ENCODE peak calls at places on chromosome 9, in five cellular contexts. E is tibial artery, Z is RWPE2, W is fibroblast of villous mesenchyme, X is fibroblast of lung. H is an unnamed sample.

GRCh38 chr9:38066167-38066906 is 2.7 kb downstream of the SHB start:
- DNase-seq in E (no peak), Z (no peak), W (no peak), X (no peak), H (no peak)

GRCh38 chr9:110293246-110293645 is 36.9 kb upstream of the TXN start:
- DNase-seq in E (no peak), Z (no peak), W (no peak), X (no peak), H (no peak)

GRCh38 chr9:107183176-107183575 is 99.9 kb upstream of the RAD23B start:
- DNase-seq in E (no peak), Z (no peak), W (no peak), X (no peak), H (no peak)

GRCh38 chr9:91536211-91536691 is 112.6 kb upstream of the NFIL3 start:
- DNase-seq in E (no peak), Z (no peak), W (peak; percentile 71), X (peak; percentile 87), H (no peak)

GRCh38 chr9:68741234-68741633 is 36.2 kb downstream of the PIP5K1B start:
- DNase-seq in E (no peak), Z (no peak), W (no peak), X (no peak), H (no peak)

GRCh38 chr9:137057545-137057944 is 3.7 kb upstream of the ENTPD2 start:
- DNase-seq in E (no peak), Z (no peak), W (no peak), X (no peak), H (no peak)

GRCh38 chr9:70479880-70480291 is 65.4 kb upstream of the KLF9 start:
- DNase-seq in E (peak; percentile 73), Z (no peak), W (peak; percentile 82), X (peak; percentile 84), H (peak; percentile 89)

GRCh38 chr9:76650692-76651091 is 113.5 kb upstream of the PCA3 start:
- DNase-seq in E (no peak), Z (no peak), W (peak; percentile 23), X (no peak), H (no peak)

GRCh38 chr9:91159664-91160121 is 202.0 kb downstream of the AUH start:
- DNase-seq in E (peak; percentile 76), Z (no peak), W (no peak), X (no peak), H (no peak)

GRCh38 chr9:90966475-90967150 is 165.0 kb downstream of the SYK start:
- DNase-seq in E (no peak), Z (no peak), W (peak; percentile 20), X (peak; percentile 82), H (no peak)

GRCh38 chr9:77158772-77159513 is 18.4 kb upstream of the VPS13A start:
- DNase-seq in E (no peak), Z (no peak), W (no peak), X (peak; percentile 73), H (peak; percentile 78)

GRCh38 chr9:136544549-136545064 is 1.2 kb downstream of the NOTCH1 start:
- DNase-seq in E (peak; percentile 89), Z (no peak), W (peak; percentile 39), X (no peak), H (peak; percentile 43)

GRCh38 chr9:109244179-109245132 is 76.4 kb downstream of the EPB41L4B start:
- DNase-seq in E (peak; percentile 73), Z (no peak), W (peak; percentile 68), X (peak; percentile 60), H (peak; percentile 76)

GRCh38 chr9:81814794-81815464 is 113.3 kb upstream of the SPATA31D4 start:
- DNase-seq in E (no peak), Z (no peak), W (peak; percentile 13), X (no peak), H (no peak)

GRCh38 chr9:112194969-112195431 is 19.9 kb upstream of the SUSD1 start:
- DNase-seq in E (no peak), Z (no peak), W (peak; percentile 39), X (peak; percentile 66), H (peak; percentile 50)

GRCh38 chr9:131800885-131801284 is 61.0 kb upstream of the RAPGEF1 start:
- DNase-seq in E (no peak), Z (no peak), W (no peak), X (no peak), H (no peak)

GRCh38 chr9:18821794-18822193 is 211.2 kb downstream of the SAXO1 start:
- DNase-seq in E (no peak), Z (no peak), W (no peak), X (peak; percentile 47), H (no peak)

GRCh38 chr9:113669523-113670115 is 206.1 kb downstream of the RGS3 start:
- DNase-seq in E (no peak), Z (no peak), W (peak; percentile 32), X (peak; percentile 63), H (no peak)

GRCh38 chr9:84947412-84947972 is 278.0 kb downstream of the NTRK2 start:
- DNase-seq in E (no peak), Z (peak; percentile 72), W (no peak), X (no peak), H (no peak)

GRCh38 chr9:13160051-13160450 is 119.4 kb downstream of the MPDZ start:
- DNase-seq in E (no peak), Z (no peak), W (no peak), X (no peak), H (no peak)

GRCh38 chr9:112620353-112620752 is 97.6 kb downstream of the INIP start:
- DNase-seq in E (no peak), Z (no peak), W (no peak), X (no peak), H (no peak)

GRCh38 chr9:122347348-122348287 is 23.2 kb upstream of the PTGS1 start:
- DNase-seq in E (peak; percentile 15), Z (no peak), W (no peak), X (peak; percentile 34), H (peak; percentile 45)

GRCh38 chr9:110891760-110892159 is 146.5 kb downstream of the LPAR1 start:
- DNase-seq in E (no peak), Z (no peak), W (no peak), X (peak; percentile 29), H (peak; percentile 20)

GRCh38 chr9:113985968-113986585 is 92.0 kb downstream of the AMBP start:
- DNase-seq in E (no peak), Z (no peak), W (peak; percentile 30), X (peak; percentile 80), H (no peak)

GRCh38 chr9:6133346-6134063 is 82.1 kb upstream of the IL33 start:
- DNase-seq in E (no peak), Z (no peak), W (peak; percentile 25), X (peak; percentile 74), H (no peak)

DNA sequence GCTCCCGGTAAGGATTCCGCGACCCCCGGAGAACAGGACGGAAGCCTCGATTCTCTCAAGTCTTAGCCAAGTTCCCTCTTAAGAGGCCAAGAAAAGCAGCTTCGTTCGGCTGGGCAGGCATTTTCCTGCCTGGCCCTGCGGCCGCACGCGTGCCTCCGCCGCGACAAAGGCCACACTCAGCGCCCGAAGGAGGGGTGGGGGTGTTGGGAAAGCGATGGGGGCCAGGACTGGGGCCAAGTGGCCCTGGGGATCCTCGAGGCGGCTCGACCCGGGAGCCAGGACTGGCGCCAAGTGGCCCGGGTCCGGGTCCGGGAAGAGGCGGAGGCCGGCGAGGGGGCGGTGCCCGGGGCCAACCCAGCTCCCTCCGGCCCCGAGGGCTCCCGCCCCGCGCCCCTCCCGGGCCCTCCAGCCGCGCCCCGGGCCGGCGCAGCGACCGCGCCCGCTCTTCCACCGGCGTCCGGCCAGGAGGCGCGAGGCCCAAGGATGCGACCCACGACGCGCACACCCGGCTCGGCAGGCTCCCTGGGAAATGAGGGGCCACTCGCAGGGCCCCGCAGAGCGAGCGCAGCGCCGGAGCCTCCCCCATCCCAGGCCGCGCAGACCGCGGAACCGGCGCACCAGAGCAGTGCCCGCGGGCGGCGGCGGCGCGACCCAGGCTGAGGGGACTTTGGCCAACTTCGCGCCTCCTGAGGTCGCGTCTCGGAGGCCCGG is 758 bp downstream of the VAV2 start:
- DNase-seq in E (no peak), Z (no peak), W (no peak), X (no peak), H (no peak)
- H3K4me3 ChIP-seq in E (peak overlapping the region; percentile 56), Z (peak overlapping the region; percentile 99), W (peak overlapping the region; percentile 73), X (peak overlapping the region; percentile 88), H (peak overlapping the region; percentile 76)

DNA sequence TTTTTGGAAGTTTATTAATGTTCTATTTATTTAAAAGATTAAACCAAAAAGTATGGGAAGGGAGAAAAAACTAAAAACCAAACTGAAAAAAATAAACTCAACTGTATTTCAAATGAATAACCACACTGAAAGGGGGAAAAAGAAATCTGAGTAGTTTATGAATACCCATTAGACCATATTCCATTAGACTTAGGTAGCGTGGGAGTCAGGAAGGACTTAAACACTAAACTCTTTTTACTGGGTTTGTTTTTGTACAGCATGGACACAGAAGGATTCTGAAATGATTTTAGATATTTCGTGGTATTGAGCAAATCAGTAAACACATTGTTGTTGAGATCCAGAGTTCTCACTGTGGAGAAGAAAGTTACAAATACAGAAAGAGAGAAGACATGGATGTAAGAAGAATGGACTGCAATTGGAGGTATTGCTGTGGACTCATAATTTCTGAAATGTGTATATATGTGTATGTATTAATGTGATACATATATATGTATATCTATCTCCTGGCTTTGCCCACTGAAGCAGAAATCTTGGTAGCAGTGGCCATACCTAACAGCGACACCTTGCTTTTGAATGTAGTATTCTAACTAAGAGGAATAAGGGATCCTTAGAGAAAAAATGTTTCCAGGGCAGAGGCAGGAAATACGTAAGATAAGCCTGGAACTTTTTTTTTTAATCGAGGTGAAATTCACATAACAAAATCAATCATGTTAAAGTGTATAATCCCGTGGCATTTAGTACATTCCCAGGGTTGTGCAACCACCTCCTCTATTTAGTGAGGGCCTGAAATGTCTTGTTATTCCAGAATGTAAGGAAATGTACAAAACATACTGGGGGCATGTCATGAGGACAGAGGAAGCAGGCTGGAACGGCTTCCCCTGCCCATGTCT is 228.8 kb downstream of the SMARCA2 start:
- DNase-seq in E (no peak), Z (no peak), W (peak; percentile 59), X (no peak), H (peak; percentile 51)
- TF ChIP-seq CTCF in E (no peak), Z (no peak), W (no peak), X (no peak), H (peak; percentile 25)

GRCh38 chr9:124327488-124327887 is 69.7 kb downstream of the NEK6 start:
- DNase-seq in E (no peak), Z (no peak), W (no peak), X (no peak), H (no peak)
- H3K4me3 ChIP-seq in E (no peak overlapping the region), Z (no peak overlapping the region), W (no peak overlapping the region), X (no peak overlapping the region), H (no peak overlapping the region)

GRCh38 chr9:1100945-1101344 is 50.8 kb downstream of the DMRT2 start:
- DNase-seq in E (no peak), Z (no peak), W (peak; percentile 26), X (no peak), H (peak; percentile 49)
- TF ChIP-seq CTCF in E (peak; percentile 17), Z (peak; percentile 81), W (peak; percentile 55), X (peak; percentile 69), H (peak; percentile 64)

GRCh38 chr9:83535736-83536135 is 2.5 kb downstream of the FRMD3 start:
- DNase-seq in E (no peak), Z (no peak), W (no peak), X (no peak), H (no peak)

GRCh38 chr9:83538172-83538889 is at the start of gene FRMD3:
- DNase-seq in E (peak; percentile 86), Z (no peak), W (peak; percentile 64), X (peak; percentile 67), H (peak; percentile 59)

GRCh38 chr9:83536332-83536731 is 1.9 kb downstream of the FRMD3 start:
- DNase-seq in E (no peak), Z (no peak), W (no peak), X (no peak), H (no peak)

GRCh38 chr9:83537331-83538171 is 650 bp downstream of the FRMD3 start:
- DNase-seq in E (no peak), Z (no peak), W (peak; percentile 7), X (peak; percentile 12), H (peak; percentile 4)

GRCh38 chr9:83538890-83539238 is 663 bp upstream of the FRMD3 start:
- DNase-seq in E (no peak), Z (no peak), W (no peak), X (no peak), H (no peak)
- H3K4me3 ChIP-seq in E (peak overlapping the region; percentile 54), Z (peak overlapping the region; percentile 26), W (peak overlapping the region; percentile 53), X (peak overlapping the region; percentile 55), H (no peak overlapping the region)